ENCODE peak calls at places on chromosome 5, in seven cellular contexts. H is renal cortical epithelial cell, C is AG09319, K is stromal cell of bone marrow, O is psoas muscle, R is NCI-H146, T is AG10803. Z is an unnamed sample.

GRCh38 chr5:131265318-131265803 is 1.5 kb downstream of the CDC42SE2 start:
- DNase-seq in H (peak; percentile 80), C (no peak), K (no peak), O (no peak), R (no peak), T (peak; percentile 31), Z (no peak)

GRCh38 chr5:169161022-169161680 is 139.8 kb downstream of the SLIT3 start:
- DNase-seq in H (peak; percentile 90), C (peak; percentile 95), K (peak; percentile 96), O (peak; percentile 47), R (no peak), T (peak; percentile 99), Z (peak; percentile 73)

GRCh38 chr5:67196537-67197059 is at the start of gene CD180:
- DNase-seq in H (no peak), C (no peak), K (no peak), O (no peak), R (no peak), T (no peak), Z (peak; percentile 44)

GRCh38 chr5:33313150-33313549 is 127.6 kb upstream of the TARS1 start:
- DNase-seq in H (peak; percentile 97), C (peak; percentile 72), K (peak; percentile 82), O (no peak), R (no peak), T (peak; percentile 81), Z (no peak)

GRCh38 chr5:131379723-131380122 is 115.9 kb downstream of the CDC42SE2 start:
- DNase-seq in H (peak; percentile 98), C (no peak), K (no peak), O (no peak), R (no peak), T (no peak), Z (no peak)

GRCh38 chr5:110441035-110441434 is 285.4 kb downstream of the TMEM232 start:
- DNase-seq in H (peak; percentile 56), C (peak; percentile 2), K (peak; percentile 43), O (no peak), R (no peak), T (peak; percentile 58), Z (no peak)

GRCh38 chr5:172901012-172901780 is 58.0 kb upstream of the RPL26L1 start:
- DNase-seq in H (peak; percentile 99), C (no peak), K (peak; percentile 65), O (peak; percentile 72), R (no peak), T (peak; percentile 89), Z (peak; percentile 88)

GRCh38 chr5:78785454-78785853 is 136.9 kb upstream of the LHFPL2 start:
- DNase-seq in H (no peak), C (no peak), K (no peak), O (no peak), R (no peak), T (no peak), Z (no peak)

GRCh38 chr5:42005561-42006153 is 80.6 kb downstream of the FBXO4 start:
- DNase-seq in H (peak; percentile 42), C (no peak), K (no peak), O (no peak), R (peak; percentile 1), T (peak; percentile 36), Z (no peak)

GRCh38 chr5:172791291-172791690 is 20.3 kb upstream of the DUSP1 start:
- DNase-seq in H (no peak), C (no peak), K (no peak), O (no peak), R (no peak), T (no peak), Z (no peak)

GRCh38 chr5:87053134-87053533 is 214.5 kb upstream of the RASA1 start:
- DNase-seq in H (no peak), C (no peak), K (no peak), O (no peak), R (no peak), T (no peak), Z (no peak)

GRCh38 chr5:145237843-145238242 is 597.3 kb downstream of the PRELID2 start:
- DNase-seq in H (peak; percentile 72), C (no peak), K (no peak), O (no peak), R (peak; percentile 49), T (peak; percentile 12), Z (no peak)

GRCh38 chr5:8984386-8984785 is 561.5 kb downstream of the SEMA5A start:
- DNase-seq in H (peak; percentile 5), C (no peak), K (no peak), O (no peak), R (no peak), T (no peak), Z (no peak)

GRCh38 chr5:155021858-155022257 is 8.3 kb downstream of the KIF4B start:
- DNase-seq in H (no peak), C (no peak), K (no peak), O (no peak), R (no peak), T (no peak), Z (no peak)

GRCh38 chr5:79845448-79846197 is 145.4 kb downstream of the MTX3 start:
- DNase-seq in H (peak; percentile 26), C (peak; percentile 73), K (peak; percentile 93), O (no peak), R (no peak), T (peak; percentile 94), Z (no peak)

GRCh38 chr5:23446436-23446835 is 61.0 kb upstream of the PRDM9 start:
- DNase-seq in H (peak; percentile 78), C (no peak), K (no peak), O (no peak), R (no peak), T (no peak), Z (no peak)

GRCh38 chr5:151740336-151740942 is 18.0 kb downstream of the ATOX1 start:
- DNase-seq in H (peak; percentile 67), C (peak; percentile 85), K (peak; percentile 91), O (peak; percentile 75), R (peak; percentile 38), T (peak; percentile 97), Z (peak; percentile 73)

GRCh38 chr5:33675958-33676464 is 215.8 kb downstream of the ADAMTS12 start:
- DNase-seq in H (no peak), C (no peak), K (no peak), O (no peak), R (no peak), T (no peak), Z (no peak)

GRCh38 chr5:147188200-147189108 is 46.4 kb upstream of the STK32A start:
- DNase-seq in H (peak; percentile 73), C (peak; percentile 18), K (peak; percentile 42), O (no peak), R (peak; percentile 71), T (peak; percentile 69), Z (peak; percentile 36)

GRCh38 chr5:128574041-128574440 is 36.0 kb upstream of the FBN2 start:
- DNase-seq in H (peak; percentile 16), C (no peak), K (no peak), O (no peak), R (no peak), T (no peak), Z (no peak)

GRCh38 chr5:144318011-144318410 is 147.3 kb downstream of the KCTD16 start:
- DNase-seq in H (no peak), C (no peak), K (no peak), O (no peak), R (no peak), T (no peak), Z (no peak)

GRCh38 chr5:5424736-5425135 is 2.3 kb downstream of the ICE1 start:
- DNase-seq in H (no peak), C (no peak), K (no peak), O (no peak), R (no peak), T (no peak), Z (no peak)

GRCh38 chr5:14551211-14551610 is 30.4 kb upstream of the OTULINL start:
- DNase-seq in H (no peak), C (no peak), K (no peak), O (no peak), R (peak; percentile 14), T (no peak), Z (no peak)

GRCh38 chr5:96338624-96339023 is 94.4 kb downstream of the PCSK1 start:
- DNase-seq in H (peak; percentile 75), C (no peak), K (no peak), O (peak; percentile 50), R (no peak), T (peak; percentile 52), Z (peak; percentile 29)

GRCh38 chr5:127206320-127207113 is 84.1 kb upstream of the MEGF10 start:
- DNase-seq in H (peak; percentile 90), C (no peak), K (peak; percentile 86), O (no peak), R (no peak), T (peak; percentile 61), Z (no peak)

GRCh38 chr5:181140766-181141165 is 6.6 kb upstream of the OR2V2 start:
- DNase-seq in H (no peak), C (no peak), K (no peak), O (no peak), R (no peak), T (no peak), Z (no peak)

GRCh38 chr5:133410335-133410828 is 202.0 kb downstream of the FSTL4 start:
- DNase-seq in H (no peak), C (no peak), K (no peak), O (no peak), R (no peak), T (no peak), Z (no peak)

GRCh38 chr5:96468956-96469355 is 35.9 kb upstream of the PCSK1 start:
- DNase-seq in H (peak; percentile 71), C (no peak), K (no peak), O (no peak), R (no peak), T (no peak), Z (no peak)

GRCh38 chr5:40678021-40678939 is 1.4 kb upstream of the PTGER4 start:
- DNase-seq in H (peak; percentile 52), C (no peak), K (no peak), O (no peak), R (no peak), T (peak; percentile 38), Z (no peak)

GRCh38 chr5:172443441-172444109 is 10.8 kb downstream of the SH3PXD2B start:
- DNase-seq in H (peak; percentile 94), C (peak; percentile 86), K (peak; percentile 92), O (peak; percentile 90), R (no peak), T (peak; percentile 98), Z (peak; percentile 92)

GRCh38 chr5:176810687-176811501 is 535 bp downstream of the UNC5A start:
- DNase-seq in H (no peak), C (no peak), K (no peak), O (no peak), R (no peak), T (peak; percentile 12), Z (no peak)

GRCh38 chr5:56552612-56553268 is 262.6 kb upstream of the MAP3K1 start:
- DNase-seq in H (no peak), C (no peak), K (no peak), O (no peak), R (no peak), T (peak; percentile 14), Z (no peak)

GRCh38 chr5:149283611-149284480 is 12.2 kb downstream of the AFAP1L1 start:
- DNase-seq in H (no peak), C (peak; percentile 35), K (no peak), O (no peak), R (peak; percentile 43), T (peak; percentile 57), Z (no peak)